ENCODE peak calls at places on chromosomes 4 and X, in eight cellular contexts. L, K, E, J, N, V, U and H are unnamed samples.

GRCh38 chr4:105526656-105527055 is 25.8 kb upstream of the ARHGEF38 start:
- DNase-seq in L (no peak), K (no peak), E (no peak), J (no peak), N (no peak), V (no peak), U (no peak), H (no peak)

GRCh38 chrX:29071525-29071924 is 484.3 kb downstream of the IL1RAPL1 start:
- DNase-seq in L (no peak), K (peak), E (no peak), J (no peak), N (no peak), V (no peak), U (no peak), H (no peak)

GRCh38 chr4:145679991-145680455 is at the start of gene C4orf51:
- DNase-seq in L (no peak), K (peak), E (peak), J (no peak), N (no peak), V (peak), U (peak), H (peak)

GRCh38 chr4:171519457-171519856 is 293.7 kb upstream of the GALNTL6 start:
- DNase-seq in L (no peak), K (no peak), E (no peak), J (no peak), N (no peak), V (no peak), U (no peak), H (no peak)

GRCh38 chr4:53592686-53593641 is 1.7 kb upstream of the LNX1 start:
- DNase-seq in L (peak), K (no peak), E (no peak), J (peak), N (no peak), V (no peak), U (peak), H (no peak)

GRCh38 chrX:76148011-76148665 is 24.7 kb upstream of the PBDC1 start:
- DNase-seq in L (no peak), K (peak), E (no peak), J (no peak), N (no peak), V (no peak), U (peak), H (no peak)

GRCh38 chrX:75649829-75650228 is 127.0 kb upstream of the ZDHHC15 start:
- DNase-seq in L (no peak), K (no peak), E (no peak), J (no peak), N (no peak), V (no peak), U (no peak), H (no peak)

GRCh38 chrX:130174051-130174704 is 2.4 kb downstream of the RAB33A start:
- DNase-seq in L (peak), K (peak), E (no peak), J (no peak), N (no peak), V (peak), U (no peak), H (no peak)

GRCh38 chr4:17030543-17030942 is 132.1 kb upstream of the LDB2 start:
- DNase-seq in L (no peak), K (peak), E (peak), J (no peak), N (no peak), V (peak), U (peak), H (peak)

GRCh38 chr4:143337600-143338287 is 1.1 kb downstream of the GAB1 start:
- DNase-seq in L (peak), K (peak), E (no peak), J (no peak), N (no peak), V (peak), U (peak), H (no peak)

GRCh38 chr4:79576480-79576803 is 168.4 kb upstream of the GK2 start:
- DNase-seq in L (no peak), K (peak), E (no peak), J (no peak), N (peak), V (peak), U (peak), H (no peak)

GRCh38 chrX:44003975-44004374 is 30.8 kb upstream of the NDP start:
- DNase-seq in L (no peak), K (peak), E (no peak), J (no peak), N (no peak), V (no peak), U (peak), H (no peak)

GRCh38 chr4:161403781-161404180 is 760.0 kb downstream of the FSTL5 start:
- DNase-seq in L (no peak), K (no peak), E (no peak), J (no peak), N (no peak), V (no peak), U (no peak), H (no peak)

GRCh38 chr4:108683479-108683878 is 33.1 kb downstream of the OSTC start:
- DNase-seq in L (no peak), K (peak), E (no peak), J (no peak), N (no peak), V (peak), U (peak), H (no peak)

GRCh38 chr4:170775851-170776250 is 686.1 kb upstream of the AADAT start:
- DNase-seq in L (no peak), K (no peak), E (no peak), J (no peak), N (no peak), V (no peak), U (no peak), H (no peak)

GRCh38 chr4:168218663-168219062 is 99.9 kb downstream of the DDX60 start:
- DNase-seq in L (no peak), K (peak), E (peak), J (no peak), N (no peak), V (peak), U (peak), H (peak)

GRCh38 chr4:37670249-37670648 is 15.9 kb downstream of the RELL1 start:
- DNase-seq in L (no peak), K (no peak), E (no peak), J (no peak), N (no peak), V (no peak), U (no peak), H (no peak)

GRCh38 chr4:47031011-47031678 is at the start of gene GABRB1:
- DNase-seq in L (peak), K (peak), E (peak), J (no peak), N (no peak), V (peak), U (peak), H (no peak)

GRCh38 chrX:154516655-154517100 is 646 bp upstream of the FAM3A start:
- DNase-seq in L (no peak), K (peak), E (no peak), J (no peak), N (no peak), V (no peak), U (no peak), H (no peak)

GRCh38 chrX:75623535-75623934 is 100.7 kb upstream of the ZDHHC15 start:
- DNase-seq in L (no peak), K (no peak), E (no peak), J (no peak), N (no peak), V (no peak), U (no peak), H (no peak)

GRCh38 chr4:6811165-6811564 is 28.6 kb downstream of the KIAA0232 start:
- DNase-seq in L (no peak), K (no peak), E (no peak), J (no peak), N (no peak), V (no peak), U (no peak), H (no peak)

GRCh38 chr4:171521726-171522125 is 291.5 kb upstream of the GALNTL6 start:
- DNase-seq in L (no peak), K (no peak), E (no peak), J (no peak), N (no peak), V (no peak), U (no peak), H (no peak)

GRCh38 chr4:30770049-30770549 is 49.9 kb downstream of the PCDH7 start:
- DNase-seq in L (no peak), K (peak), E (peak), J (no peak), N (no peak), V (no peak), U (peak), H (no peak)

GRCh38 chrX:136354201-136354600 is 53.4 kb downstream of the ADGRG4 start:
- DNase-seq in L (no peak), K (no peak), E (no peak), J (no peak), N (no peak), V (no peak), U (peak), H (no peak)

GRCh38 chrX:24876782-24877315 is 138.9 kb downstream of the ARX start:
- DNase-seq in L (no peak), K (no peak), E (no peak), J (no peak), N (no peak), V (no peak), U (no peak), H (no peak)

GRCh38 chr4:87092389-87093141 is 127.9 kb downstream of the KLHL8 start:
- DNase-seq in L (peak), K (peak), E (peak), J (no peak), N (peak), V (peak), U (peak), H (no peak)

GRCh38 chrX:45591650-45592049 is 391.0 kb upstream of the DIPK2B start:
- DNase-seq in L (no peak), K (no peak), E (no peak), J (no peak), N (no peak), V (no peak), U (no peak), H (no peak)

GRCh38 chr4:99219072-99219471 is at the start of gene ADH6:
- DNase-seq in L (no peak), K (no peak), E (no peak), J (no peak), N (no peak), V (no peak), U (no peak), H (no peak)

GRCh38 chrX:19514791-19515614 is at the start of gene MAP3K15:
- DNase-seq in L (peak), K (peak), E (no peak), J (no peak), N (peak), V (no peak), U (no peak), H (no peak)

GRCh38 chr4:7354937-7355336 is 79.8 kb downstream of the PSAPL1 start:
- DNase-seq in L (no peak), K (no peak), E (no peak), J (no peak), N (no peak), V (no peak), U (no peak), H (no peak)

GRCh38 chrX:38060331-38060878 is 54.1 kb downstream of the SYTL5 start:
- DNase-seq in L (no peak), K (peak), E (no peak), J (no peak), N (no peak), V (no peak), U (no peak), H (no peak)

GRCh38 chr4:141957416-141957815 is 321.0 kb downstream of the IL15 start:
- DNase-seq in L (no peak), K (peak), E (no peak), J (no peak), N (no peak), V (no peak), U (no peak), H (no peak)

GRCh38 chr4:155009288-155009687 is 199.1 kb upstream of the NPY2R start:
- DNase-seq in L (no peak), K (no peak), E (no peak), J (no peak), N (no peak), V (no peak), U (no peak), H (no peak)

GRCh38 chr4:181427076-181427475 is 816.1 kb upstream of the TENM3 start:
- DNase-seq in L (no peak), K (no peak), E (no peak), J (no peak), N (no peak), V (no peak), U (no peak), H (no peak)

GRCh38 chr4:5921074-5921473 is 28.2 kb upstream of the CRMP1 start:
- DNase-seq in L (no peak), K (no peak), E (no peak), J (no peak), N (no peak), V (no peak), U (no peak), H (no peak)

GRCh38 chr4:184763150-184763780 is 29.4 kb upstream of the CENPU start:
- DNase-seq in L (peak), K (peak), E (no peak), J (no peak), N (no peak), V (no peak), U (no peak), H (no peak)

GRCh38 chrX:117839544-117839943 is 277.1 kb downstream of the KLHL13 start:
- DNase-seq in L (no peak), K (no peak), E (no peak), J (no peak), N (no peak), V (no peak), U (no peak), H (no peak)

GRCh38 chr4:8738471-8738931 is 133.1 kb downstream of the HMX1 start:
- DNase-seq in L (no peak), K (no peak), E (no peak), J (peak), N (no peak), V (no peak), U (no peak), H (no peak)

GRCh38 chrX:17007134-17007768 is 60.8 kb downstream of the REPS2 start:
- DNase-seq in L (no peak), K (peak), E (no peak), J (no peak), N (no peak), V (no peak), U (peak), H (no peak)

DNA sequence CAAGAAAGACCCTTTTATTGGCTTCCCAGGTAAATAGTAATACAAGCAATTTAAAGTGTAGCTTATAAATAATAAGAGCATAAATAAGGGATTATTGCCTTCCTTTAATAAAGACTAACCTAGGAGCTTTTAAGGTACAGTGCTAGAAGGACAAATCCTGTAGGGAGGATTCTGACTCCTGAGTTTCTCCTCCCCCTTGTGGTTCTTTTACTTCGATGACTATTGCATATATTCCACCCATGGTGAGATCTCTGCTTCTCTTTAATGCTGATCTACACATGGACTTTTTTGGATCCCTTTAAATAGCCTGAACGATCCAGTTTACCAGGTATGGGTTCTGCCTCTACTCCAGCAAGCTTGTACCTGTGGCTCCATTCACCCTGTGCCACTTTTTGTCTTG is 2.5 kb downstream of the GALNT7 start:
- DNase-seq in L (no peak), K (peak), E (no peak), J (no peak), N (no peak), V (no peak), U (peak), H (no peak)
- TF ChIP-seq CTCF in L (no peak), K (peak), E (peak), J (no peak), N (no peak), V (peak), U (peak), H (peak)

DNA sequence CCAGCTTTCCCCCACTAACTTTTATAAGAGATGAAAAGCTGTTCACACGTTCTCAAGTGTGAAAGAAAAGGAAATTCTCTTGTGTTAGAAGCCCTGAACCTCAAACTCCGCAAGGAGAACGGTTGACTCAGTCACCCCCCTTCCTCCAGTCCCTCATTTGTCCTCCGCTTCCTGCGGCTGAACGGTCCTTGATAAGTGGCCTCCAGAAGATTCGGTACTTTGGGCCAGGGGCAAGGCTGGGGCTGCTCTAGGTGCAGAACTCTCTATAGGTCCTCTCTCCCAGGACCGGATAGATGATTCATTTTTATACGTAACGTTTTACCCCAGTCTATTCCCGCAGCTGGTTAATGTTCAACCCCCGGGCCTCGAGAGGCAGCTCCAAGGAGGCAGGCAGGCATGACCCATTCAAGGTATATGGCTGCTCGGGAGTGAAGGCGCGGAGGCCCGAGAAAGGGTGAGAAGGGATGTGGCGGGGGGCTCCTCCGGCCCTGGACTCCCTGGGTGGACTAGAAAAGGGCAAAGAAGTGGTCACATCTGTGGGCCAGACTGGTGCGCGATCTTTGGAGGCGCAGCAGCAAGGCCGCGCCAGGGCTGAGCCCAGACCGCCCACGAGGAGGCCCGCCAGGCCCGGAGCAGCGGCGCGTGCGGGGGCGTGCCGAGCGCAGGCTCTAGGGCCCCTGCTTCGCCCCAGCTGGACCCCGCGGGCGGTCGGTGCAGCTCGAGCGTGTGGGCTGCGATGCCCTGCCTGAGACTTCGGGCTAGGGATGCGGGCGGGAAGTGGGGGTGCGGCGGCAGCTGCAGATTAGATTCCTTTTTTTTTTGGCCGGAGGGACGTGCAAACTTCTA is 11.7 kb downstream of the PITX2 start:
- DNase-seq in L (no peak), K (peak), E (peak), J (no peak), N (no peak), V (no peak), U (no peak), H (no peak)
- H3K4me3 ChIP-seq in L (no peak), K (peak), E (peak), J (peak), N (no peak), V (no peak), U (no peak), H (peak)

GRCh38 chr4:39125600-39125985 is 56.7 kb upstream of the WDR19 start:
- DNase-seq in L (no peak), K (no peak), E (no peak), J (no peak), N (no peak), V (no peak), U (no peak), H (no peak)

GRCh38 chr4:39118034-39118658 is 56.1 kb downstream of the KLHL5 start:
- DNase-seq in L (no peak), K (no peak), E (no peak), J (no peak), N (no peak), V (no peak), U (no peak), H (no peak)

GRCh38 chr4:39114436-39114835 is 52.4 kb downstream of the KLHL5 start:
- DNase-seq in L (no peak), K (peak), E (no peak), J (no peak), N (no peak), V (no peak), U (no peak), H (no peak)

GRCh38 chr4:39124885-39125599 is 57.3 kb upstream of the WDR19 start:
- DNase-seq in L (no peak), K (no peak), E (no peak), J (no peak), N (no peak), V (no peak), U (no peak), H (no peak)

GRCh38 chr4:39120418-39120817 is 58.4 kb downstream of the KLHL5 start:
- DNase-seq in L (no peak), K (no peak), E (no peak), J (no peak), N (no peak), V (no peak), U (no peak), H (no peak)
- TF ChIP-seq CTCF in L (no peak), K (no peak), E (no peak), J (no peak), N (no peak), V (no peak), U (no peak), H (no peak)

GRCh38 chr4:113960684-113961321 is 18.6 kb downstream of the ARSJ start:
- DNase-seq in L (no peak), K (no peak), E (no peak), J (no peak), N (no peak), V (no peak), U (no peak), H (no peak)

GRCh38 chr4:113958766-113959540 is 20.5 kb downstream of the ARSJ start:
- DNase-seq in L (no peak), K (peak), E (peak), J (no peak), N (no peak), V (peak), U (peak), H (peak)

GRCh38 chr4:113957961-113958360 is 21.5 kb downstream of the ARSJ start:
- DNase-seq in L (no peak), K (peak), E (no peak), J (no peak), N (no peak), V (no peak), U (no peak), H (no peak)

GRCh38 chr4:113961322-113961698 is 18.1 kb downstream of the ARSJ start:
- DNase-seq in L (no peak), K (peak), E (no peak), J (no peak), N (no peak), V (peak), U (peak), H (no peak)

DNA sequence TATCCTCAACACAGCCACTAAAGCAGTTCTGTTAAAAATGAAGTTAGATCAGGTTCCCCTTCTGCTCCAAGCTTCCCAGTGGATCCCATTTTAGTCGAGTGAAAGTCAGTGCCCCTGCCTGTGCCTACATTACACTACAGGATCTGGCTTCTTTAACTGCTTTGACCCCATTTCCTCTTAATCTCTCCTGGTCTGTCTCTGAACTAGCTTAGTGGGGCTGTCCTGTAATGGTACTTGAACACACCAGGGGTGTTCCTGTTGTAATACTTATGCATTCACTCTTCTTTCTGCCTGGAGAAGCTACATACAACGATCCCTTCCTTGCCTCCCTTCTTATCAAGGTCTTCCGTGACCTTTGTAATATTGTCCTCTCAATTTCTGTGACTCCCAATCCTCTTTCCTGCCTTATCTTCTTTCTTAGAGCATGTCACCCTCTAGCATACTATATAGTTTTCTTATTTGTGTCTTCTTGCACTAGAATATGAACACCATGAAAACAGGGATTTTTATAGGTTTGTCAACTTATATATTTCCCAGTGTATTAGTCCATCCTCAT is 16.6 kb downstream of the ARSJ start:
- DNase-seq in L (no peak), K (no peak), E (no peak), J (no peak), N (no peak), V (no peak), U (no peak), H (no peak)
- H3K4me3 ChIP-seq in L (no peak), K (no peak), E (no peak), J (no peak), N (no peak), V (no peak), U (no peak), H (no peak)

GRCh38 chr4:96355414-96355813 is 515.5 kb downstream of the PDHA2 start:
- DNase-seq in L (no peak), K (no peak), E (no peak), J (no peak), N (no peak), V (no peak), U (no peak), H (no peak)

GRCh38 chr4:96356591-96357360 is 516.9 kb downstream of the PDHA2 start:
- DNase-seq in L (no peak), K (no peak), E (no peak), J (no peak), N (no peak), V (no peak), U (no peak), H (no peak)

GRCh38 chr4:96354036-96354712 is 514.3 kb downstream of the PDHA2 start:
- DNase-seq in L (no peak), K (no peak), E (no peak), J (no peak), N (no peak), V (peak), U (no peak), H (no peak)

GRCh38 chr4:96347582-96347981 is 507.7 kb downstream of the PDHA2 start:
- DNase-seq in L (no peak), K (no peak), E (no peak), J (no peak), N (no peak), V (peak), U (peak), H (no peak)

GRCh38 chr4:96352051-96352517 is 512.2 kb downstream of the PDHA2 start:
- DNase-seq in L (no peak), K (no peak), E (no peak), J (no peak), N (peak), V (peak), U (peak), H (no peak)
- TF ChIP-seq CTCF in L (peak), K (no peak), E (peak), J (no peak), N (no peak), V (peak), U (peak), H (no peak)